ENCODE peak calls at places on chromosomes 1 and 21, in four cellular contexts. H, M, X and U are unnamed samples.

GRCh38 chr21:38196033-38196432 is 60.8 kb upstream of the KCNJ15 start:
- DNase-seq in H (no peak), X (no peak), M (no peak), U (no peak)

GRCh38 chr1:100322436-100323211 is 29.7 kb upstream of the CDC14A start:
- DNase-seq in M (no peak), H (no peak), X (no peak), U (no peak)

GRCh38 chr1:104466068-104466467 is 716.4 kb downstream of the AMY1C start:
- DNase-seq in X (no peak), M (no peak), H (no peak), U (no peak)

GRCh38 chr1:23168462-23169218 is at the start of gene LUZP1:
- DNase-seq in X (peak), M (peak), H (peak), U (peak)

GRCh38 chr1:110344152-110344551 is 5.0 kb downstream of the RBM15 start:
- DNase-seq in X (no peak), H (no peak), M (no peak), U (no peak)

GRCh38 chr1:3198371-3199287 is 129.6 kb downstream of the PRDM16 start:
- DNase-seq in M (no peak), H (no peak), X (no peak), U (no peak)

GRCh38 chr1:6975371-6975770 is 190.1 kb downstream of the CAMTA1 start:
- DNase-seq in M (no peak), X (no peak), H (no peak), U (no peak)

GRCh38 chr21:23578027-23578426 is 2029.3 kb downstream of the MRPL39 start:
- DNase-seq in X (no peak), M (no peak), H (no peak), U (no peak)

GRCh38 chr1:240247899-240248298 is 156.2 kb downstream of the FMN2 start:
- DNase-seq in X (no peak), H (no peak), M (no peak), U (no peak)

GRCh38 chr1:3483801-3484444 is 29.5 kb downstream of the ARHGEF16 start:
- DNase-seq in H (no peak), M (peak), X (no peak), U (peak)

GRCh38 chr1:62901650-62902049 is 117.7 kb downstream of the ATG4C start:
- DNase-seq in H (no peak), X (no peak), M (no peak), U (no peak)

GRCh38 chr1:26027716-26028489 is 6.3 kb downstream of the EXTL1 start:
- DNase-seq in H (no peak), M (no peak), X (no peak), U (no peak)

GRCh38 chr1:48693674-48694347 is 82.9 kb downstream of the BEND5 start:
- DNase-seq in M (no peak), X (no peak), H (no peak), U (no peak)

GRCh38 chr1:48200166-48200900 is 22.2 kb upstream of the SLC5A9 start:
- DNase-seq in M (no peak), X (no peak), H (no peak), U (no peak)

GRCh38 chr1:11281518-11282331 is 8.7 kb downstream of the UBIAD1 start:
- DNase-seq in M (no peak), H (no peak), X (no peak), U (no peak)